ENCODE peak calls at places on chromosome 16, in seven cellular contexts. D, A, M, F, T, E and L are unnamed samples.

GRCh38 chr16:86239381-86239780 is 270.9 kb upstream of the FOXF1 start:
- DNase-seq in D (no peak), A (peak; percentile 46), M (no peak), F (no peak), T (no peak), E (no peak), L (no peak)

GRCh38 chr16:53285236-53285635 is 149.0 kb upstream of the RBL2 start:
- DNase-seq in D (no peak), A (no peak), M (no peak), F (no peak), T (no peak), E (no peak), L (no peak)

GRCh38 chr16:4358831-4359561 is 7.9 kb upstream of the PAM16 start:
- DNase-seq in D (peak; percentile 91), A (peak; percentile 80), M (no peak), F (no peak), T (no peak), E (peak; percentile 78), L (peak; percentile 65)

GRCh38 chr16:80527297-80527696 is 13.5 kb upstream of the DYNLRB2 start:
- DNase-seq in D (no peak), A (peak; percentile 60), M (no peak), F (peak; percentile 51), T (no peak), E (no peak), L (no peak)

GRCh38 chr16:66886914-66887313 is 6.6 kb downstream of the PDP2 start:
- DNase-seq in D (no peak), A (no peak), M (no peak), F (no peak), T (no peak), E (no peak), L (no peak)

GRCh38 chr16:27974896-27975540 is 88.5 kb downstream of the GSG1L start:
- DNase-seq in D (no peak), A (no peak), M (no peak), F (no peak), T (no peak), E (no peak), L (no peak)

GRCh38 chr16:63174801-63175200 is 1138.6 kb upstream of the CDH8 start:
- DNase-seq in D (no peak), A (no peak), M (no peak), F (no peak), T (no peak), E (no peak), L (no peak)

GRCh38 chr16:72369273-72369672 is 197.3 kb upstream of the PMFBP1 start:
- DNase-seq in D (no peak), A (no peak), M (no peak), F (no peak), T (no peak), E (no peak), L (no peak)

GRCh38 chr16:68062910-68063393 is 22.2 kb upstream of the NFATC3 start:
- DNase-seq in D (no peak), A (no peak), M (no peak), F (no peak), T (no peak), E (peak; percentile 86), L (no peak)

GRCh38 chr16:66274335-66275110 is 92.0 kb upstream of the CDH5 start:
- DNase-seq in D (no peak), A (no peak), M (no peak), F (no peak), T (no peak), E (no peak), L (no peak)

GRCh38 chr16:29254676-29255495 is 151.6 kb downstream of the NPIPB11 start:
- DNase-seq in D (no peak), A (no peak), M (no peak), F (no peak), T (no peak), E (no peak), L (no peak)

GRCh38 chr16:68539704-68540370 is 746 bp downstream of the ZFP90 start:
- DNase-seq in D (no peak), A (no peak), M (no peak), F (no peak), T (peak; percentile 47), E (peak; percentile 63), L (no peak)

GRCh38 chr16:18984425-18985005 is 781 bp downstream of the TMC7 start:
- DNase-seq in D (no peak), A (no peak), M (no peak), F (no peak), T (no peak), E (no peak), L (no peak)

GRCh38 chr16:18832613-18833012 is 31.3 kb upstream of the ARL6IP1 start:
- DNase-seq in D (no peak), A (no peak), M (no peak), F (no peak), T (no peak), E (no peak), L (no peak)

GRCh38 chr16:4392382-4393242 is 21.0 kb downstream of the VASN start:
- DNase-seq in D (no peak), A (no peak), M (no peak), F (peak; percentile 74), T (no peak), E (no peak), L (peak; percentile 48)

GRCh38 chr16:3021449-3022207 is 1.5 kb downstream of the TNFRSF12A start:
- DNase-seq in D (no peak), A (peak; percentile 68), M (peak; percentile 80), F (peak; percentile 92), T (peak; percentile 94), E (peak; percentile 79), L (peak; percentile 88)

GRCh38 chr16:1296688-1297412 is 12.6 kb upstream of the UBE2I start:
- DNase-seq in D (no peak), A (no peak), M (no peak), F (no peak), T (no peak), E (no peak), L (no peak)

GRCh38 chr16:82252582-82252981 is 82.6 kb upstream of the MPHOSPH6 start:
- DNase-seq in D (no peak), A (no peak), M (no peak), F (no peak), T (no peak), E (no peak), L (no peak)

GRCh38 chr16:79982862-79983261 is 382.3 kb upstream of the MAF start:
- DNase-seq in D (no peak), A (no peak), M (no peak), F (no peak), T (no peak), E (no peak), L (no peak)

GRCh38 chr16:78660795-78661194 is 561.3 kb downstream of the WWOX start:
- DNase-seq in D (no peak), A (no peak), M (no peak), F (no peak), T (no peak), E (no peak), L (no peak)